ENCODE peak calls at places on chromosomes 13 and 19, in four cellular contexts. N is IMR-90, Q is K562, V is GM12878. Y is an unnamed sample.
A peak's percentile ranks its signal among the peaks of the same experiment; 100 is the strongest.

GRCh38 chr13:23020246-23020843 is 160.4 kb upstream of the SGCG start:
- DNase-seq in N (peak; percentile 57), Q (peak; percentile 17), V (peak; percentile 34), Y (peak; percentile 61)

GRCh38 chr19:52533901-52534300 is 6.4 kb downstream of the ZNF808 start:
- DNase-seq in Q (no peak), V (no peak), N (no peak), Y (no peak)

GRCh38 chr19:45781282-45782161 is 768 bp downstream of the DMPK start:
- DNase-seq in N (no peak), Q (no peak), V (no peak), Y (no peak)

GRCh38 chr13:88937381-88937780 is 1266.2 kb downstream of the SLITRK5 start:
- DNase-seq in N (no peak), Q (no peak), V (no peak), Y (no peak)

GRCh38 chr19:55552620-55553019 is 7.3 kb upstream of the SBK3 start:
- DNase-seq in V (no peak), Q (no peak), N (peak; percentile 89), Y (no peak)

GRCh38 chr19:14450876-14451275 is 17.8 kb downstream of the PKN1 start:
- DNase-seq in Q (no peak), N (no peak), V (no peak), Y (no peak)

GRCh38 chr13:33341861-33342452 is 56.4 kb upstream of the STARD13 start:
- DNase-seq in Q (no peak), V (no peak), N (no peak), Y (no peak)

GRCh38 chr13:91184244-91184926 is 163.1 kb upstream of the MIR17HG start:
- DNase-seq in N (no peak), V (no peak), Q (no peak), Y (no peak)

GRCh38 chr19:14450168-14450874 is 17.2 kb downstream of the PKN1 start:
- DNase-seq in N (no peak), Q (peak; percentile 100), V (no peak), Y (peak; percentile 87)

GRCh38 chr19:18167975-18168645 is 5.5 kb upstream of the IFI30 start:
- DNase-seq in N (peak; percentile 16), V (no peak), Q (peak; percentile 80), Y (no peak)

GRCh38 chr13:81197966-81198365 is 857.0 kb upstream of the SPRY2 start:
- DNase-seq in N (no peak), V (no peak), Q (no peak), Y (no peak)

GRCh38 chr13:63184693-63185092 is 1769.0 kb upstream of the PCDH20 start:
- DNase-seq in N (peak; percentile 88), Q (no peak), V (no peak), Y (peak; percentile 24)

GRCh38 chr13:31328549-31329229 is 128.9 kb downstream of the B3GLCT start:
- DNase-seq in Q (no peak), V (no peak), N (peak; percentile 14), Y (no peak)

GRCh38 chr19:47729468-47729798 is 15.9 kb upstream of the NOP53 start:
- DNase-seq in N (peak; percentile 85), V (no peak), Q (peak; percentile 81), Y (peak; percentile 79)

GRCh38 chr19:45049073-45049736 is 10.4 kb downstream of the CLASRP start:
- DNase-seq in V (no peak), Q (no peak), N (no peak), Y (no peak)

GRCh38 chr13:94305934-94306333 is 173.5 kb downstream of the DCT start:
- DNase-seq in Q (no peak), V (no peak), N (peak; percentile 18), Y (no peak)

GRCh38 chr13:83503424-83503823 is 378.9 kb downstream of the SLITRK1 start:
- DNase-seq in V (no peak), N (peak; percentile 7), Q (no peak), Y (no peak)

DNA sequence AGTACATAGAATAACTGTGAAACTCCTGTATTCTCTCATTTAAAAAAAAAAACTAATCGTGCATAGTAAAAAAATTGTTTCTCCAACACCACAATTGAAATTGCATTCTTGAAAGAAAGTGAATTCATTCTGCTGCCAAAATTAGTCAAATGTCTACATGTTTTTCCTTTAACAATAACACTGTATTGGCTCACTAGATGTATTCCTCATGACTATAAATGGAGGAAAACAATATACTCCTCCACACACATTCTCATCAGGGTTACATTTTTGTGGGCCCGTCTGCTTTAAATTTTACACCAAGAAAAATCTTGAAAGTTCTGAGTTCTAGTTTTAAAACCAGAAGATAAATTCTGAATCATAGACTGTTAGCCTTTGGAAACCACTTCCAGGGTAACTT is 233.6 kb downstream of the KLF12 start:
- DNase-seq in V (no peak), N (no peak), Q (no peak), Y (no peak)
- H3K27me3 ChIP-seq in V (no peaks in the 10 kb centered on the region), N (no peaks in the 10 kb centered on the region), Q (no peaks in the 10 kb centered on the region), Y (no peaks in the 10 kb centered on the region)

GRCh38 chr13:54402495-54402894 is 1373.9 kb downstream of the OLFM4 start:
- DNase-seq in Q (no peak), V (no peak), N (no peak), Y (no peak)
- TF ChIP-seq CEBPB in Q (no peak), V (no peak), N (no peak), Y (no peak)

DNA sequence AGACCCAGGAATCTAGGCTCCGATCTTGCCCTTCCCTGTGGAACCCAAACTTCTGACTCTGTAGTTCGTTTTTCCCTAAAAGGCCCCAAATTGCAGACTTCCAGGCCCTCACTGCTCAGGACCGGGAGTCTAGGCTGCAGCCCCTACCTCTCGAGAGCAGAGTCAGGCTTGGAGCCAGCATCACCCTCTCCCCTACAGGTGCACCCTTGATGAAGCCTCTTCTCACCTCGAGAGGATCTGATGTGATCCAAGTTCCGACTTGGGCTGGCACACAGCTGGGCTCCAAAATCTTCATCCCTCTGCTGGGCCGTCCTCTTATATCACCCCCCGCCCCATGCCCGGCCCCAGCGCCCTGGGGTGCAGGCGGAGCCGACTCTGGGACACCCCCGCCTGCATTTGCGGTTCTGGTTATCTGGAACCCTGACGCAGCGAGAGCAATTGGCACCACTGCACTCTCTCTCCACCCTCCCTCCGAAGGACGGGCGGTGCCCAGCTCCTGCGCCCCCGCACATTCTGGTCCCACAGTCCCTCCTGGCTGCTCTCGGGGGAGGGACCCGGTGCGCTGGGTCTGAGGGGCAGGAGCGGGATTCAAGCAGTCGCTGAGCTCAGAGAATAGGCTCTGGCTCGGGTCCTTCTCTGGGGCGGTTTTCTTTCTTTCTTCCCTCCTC is at the start of gene KLK7:
- DNase-seq in Q (no peak), N (no peak), V (no peak), Y (no peak)
- H3K27me3 ChIP-seq in Q (peaks cover 27% of the 10 kb centered on the region), N (no peaks in the 10 kb centered on the region), V (no peaks in the 10 kb centered on the region), Y (no peaks in the 10 kb centered on the region)

DNA sequence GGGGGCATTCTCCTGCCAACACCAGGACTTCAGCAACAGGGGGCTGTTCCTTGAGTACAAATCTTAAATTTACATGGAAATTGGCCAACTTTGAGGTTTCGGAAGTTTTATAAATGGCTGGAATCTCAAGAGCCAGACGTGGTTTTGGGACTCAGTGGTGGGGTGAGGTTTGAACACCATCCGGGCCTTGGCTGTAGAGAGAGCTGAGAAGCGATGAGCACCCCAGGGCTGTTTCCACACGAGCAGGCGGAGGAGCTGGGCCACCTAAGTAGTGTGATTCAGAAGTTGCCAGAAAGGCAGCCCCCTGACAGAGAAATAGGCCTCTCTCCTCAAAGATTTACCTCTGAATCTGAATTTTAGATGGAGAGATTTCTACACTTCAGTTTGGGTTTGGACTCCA is 89.0 kb downstream of the FGF9 start:
- DNase-seq in N (no peak), Q (no peak), V (no peak), Y (no peak)
- TF ChIP-seq CEBPB in N (no peak), Q (no peak), V (no peak), Y (no peak)